ENCODE peak calls at places on chromosomes 4 and X, in five cellular contexts. Q is stimulated activated CD8-positive, alpha-beta memory T cell treated with anti-CD3 and anti-CD28 coated beads, Interleukin-7, amount 100 ng/mL, for 1 hour; Z is NCI-H1105 treated with DMSO at 0.1 percent for 48 hours; T is activated T-helper 1 cell treated with Interleukin-2 at 50 U/mL for 16 hours; X is EH. P is an unnamed sample.

GRCh38 chr4:96993528-96993927 is 1149.7 kb downstream of the STPG2 start:
- DNase-seq in Q (no peak), Z (no peak), T (no peak), X (no peak), P (no peak)

GRCh38 chr4:5247735-5248134 is 196.5 kb downstream of the STK32B start:
- DNase-seq in Q (no peak), Z (no peak), T (no peak), X (peak; percentile 22), P (no peak)

GRCh38 chrX:40061871-40062524 is 35.8 kb downstream of the BCOR start:
- DNase-seq in Q (no peak), Z (no peak), T (no peak), X (no peak), P (no peak)

GRCh38 chrX:16120431-16120830 is 2.9 kb upstream of the GRPR start:
- DNase-seq in Q (no peak), Z (no peak), T (no peak), X (no peak), P (no peak)

GRCh38 chr4:27242217-27242616 is 381.6 kb downstream of the STIM2 start:
- DNase-seq in Q (no peak), Z (no peak), T (no peak), X (no peak), P (no peak)

GRCh38 chr4:15961778-15962510 is 1.0 kb downstream of the FGFBP2 start:
- DNase-seq in Q (no peak), Z (no peak), T (no peak), X (no peak), P (no peak)

GRCh38 chr4:48141048-48141447 is 7.0 kb upstream of the TXK start:
- DNase-seq in Q (no peak), Z (peak; percentile 33), T (no peak), X (peak; percentile 60), P (no peak)

GRCh38 chr4:6204871-6205583 is 4.7 kb upstream of the JAKMIP1 start:
- DNase-seq in Q (no peak), Z (no peak), T (no peak), X (no peak), P (no peak)

GRCh38 chr4:83613023-83613422 is 77.1 kb downstream of the GPAT3 start:
- DNase-seq in Q (no peak), Z (no peak), T (no peak), X (no peak), P (no peak)

GRCh38 chr4:28350485-28350884 is 1489.8 kb downstream of the STIM2 start:
- DNase-seq in Q (no peak), Z (no peak), T (no peak), X (peak; percentile 64), P (no peak)

GRCh38 chrX:107602694-107603239 is 25.5 kb upstream of the PRPS1 start:
- DNase-seq in Q (no peak), Z (no peak), T (no peak), X (no peak), P (no peak)